ENCODE peak calls at places on chromosomes 1 and 21, in eight cellular contexts. One of them, this sample, is unnamed.

GRCh38 chr1:198151688-198152087 is 5.1 kb upstream of the NEK7 start:
- DNase-seq in foreskin fibroblast: no peak
- DNase-seq in fibroblast of lung: no peak
- DNase-seq in dorsolateral prefrontal cortex: no peak
- DNase-seq in A549: no peak
- DNase-seq in fibroblast of pulmonary artery: peak; percentile 73
- DNase-seq in fibroblast of mammary gland: no peak
- DNase-seq in CD8-positive, alpha-beta T cell: no peak
- DNase-seq in this sample: no peak

GRCh38 chr1:216757110-216757509 is 33.9 kb upstream of the ESRRG start:
- DNase-seq in fibroblast of lung: no peak
- DNase-seq in CD8-positive, alpha-beta T cell: no peak
- DNase-seq in foreskin fibroblast: no peak
- DNase-seq in fibroblast of pulmonary artery: no peak
- DNase-seq in A549: no peak
- DNase-seq in dorsolateral prefrontal cortex: no peak
- DNase-seq in fibroblast of mammary gland: no peak
- DNase-seq in this sample: no peak

GRCh38 chr1:19427087-19427781 is 58.1 kb downstream of the CAPZB start:
- DNase-seq in fibroblast of mammary gland: peak; percentile 84
- DNase-seq in fibroblast of lung: peak; percentile 85
- DNase-seq in dorsolateral prefrontal cortex: no peak
- DNase-seq in A549: no peak
- DNase-seq in CD8-positive, alpha-beta T cell: no peak
- DNase-seq in foreskin fibroblast: peak; percentile 60
- DNase-seq in fibroblast of pulmonary artery: no peak
- DNase-seq in this sample: no peak

GRCh38 chr21:34878501-34878900 is 170.6 kb downstream of the RUNX1 start:
- DNase-seq in fibroblast of mammary gland: no peak
- DNase-seq in A549: peak; percentile 77
- DNase-seq in CD8-positive, alpha-beta T cell: no peak
- DNase-seq in dorsolateral prefrontal cortex: no peak
- DNase-seq in foreskin fibroblast: no peak
- DNase-seq in fibroblast of lung: no peak
- DNase-seq in fibroblast of pulmonary artery: no peak
- DNase-seq in this sample: no peak

GRCh38 chr1:150477733-150478132 is 9.5 kb upstream of the TARS2 start:
- DNase-seq in A549: peak; percentile 47
- DNase-seq in fibroblast of mammary gland: peak; percentile 46
- DNase-seq in fibroblast of lung: peak; percentile 42
- DNase-seq in fibroblast of pulmonary artery: peak; percentile 19
- DNase-seq in CD8-positive, alpha-beta T cell: no peak
- DNase-seq in foreskin fibroblast: peak; percentile 48
- DNase-seq in dorsolateral prefrontal cortex: no peak
- DNase-seq in this sample: peak; percentile 74

GRCh38 chr1:2283991-2284895 is 56.1 kb downstream of the SKI start:
- DNase-seq in dorsolateral prefrontal cortex: no peak
- DNase-seq in fibroblast of lung: no peak
- DNase-seq in fibroblast of mammary gland: no peak
- DNase-seq in foreskin fibroblast: no peak
- DNase-seq in fibroblast of pulmonary artery: no peak
- DNase-seq in A549: no peak
- DNase-seq in CD8-positive, alpha-beta T cell: no peak
- DNase-seq in this sample: no peak

GRCh38 chr1:174008979-174009378 is 13.2 kb downstream of the RC3H1 start:
- DNase-seq in A549: no peak
- DNase-seq in fibroblast of mammary gland: no peak
- DNase-seq in dorsolateral prefrontal cortex: no peak
- DNase-seq in CD8-positive, alpha-beta T cell: no peak
- DNase-seq in fibroblast of lung: no peak
- DNase-seq in fibroblast of pulmonary artery: no peak
- DNase-seq in foreskin fibroblast: no peak
- DNase-seq in this sample: no peak

GRCh38 chr1:12472798-12473551 is 145.0 kb downstream of the DHRS3 start:
- DNase-seq in fibroblast of pulmonary artery: no peak
- DNase-seq in foreskin fibroblast: no peak
- DNase-seq in fibroblast of lung: no peak
- DNase-seq in dorsolateral prefrontal cortex: no peak
- DNase-seq in fibroblast of mammary gland: no peak
- DNase-seq in A549: no peak
- DNase-seq in CD8-positive, alpha-beta T cell: peak; percentile 68
- DNase-seq in this sample: no peak

GRCh38 chr1:86259390-86259789 is 102.8 kb upstream of the COL24A1 start:
- DNase-seq in fibroblast of pulmonary artery: peak; percentile 31
- DNase-seq in A549: peak; percentile 1
- DNase-seq in fibroblast of lung: peak; percentile 26
- DNase-seq in foreskin fibroblast: peak; percentile 20
- DNase-seq in dorsolateral prefrontal cortex: no peak
- DNase-seq in fibroblast of mammary gland: peak; percentile 48
- DNase-seq in CD8-positive, alpha-beta T cell: no peak
- DNase-seq in this sample: no peak

GRCh38 chr1:182249201-182249676 is 142.4 kb downstream of the GLUL start:
- DNase-seq in foreskin fibroblast: peak; percentile 14
- DNase-seq in fibroblast of lung: no peak
- DNase-seq in dorsolateral prefrontal cortex: no peak
- DNase-seq in fibroblast of mammary gland: no peak
- DNase-seq in fibroblast of pulmonary artery: no peak
- DNase-seq in A549: no peak
- DNase-seq in CD8-positive, alpha-beta T cell: no peak
- DNase-seq in this sample: no peak

GRCh38 chr1:43580039-43580438 is 49.4 kb downstream of the PTPRF start:
- DNase-seq in foreskin fibroblast: no peak
- DNase-seq in A549: no peak
- DNase-seq in fibroblast of mammary gland: no peak
- DNase-seq in dorsolateral prefrontal cortex: no peak
- DNase-seq in fibroblast of lung: no peak
- DNase-seq in CD8-positive, alpha-beta T cell: no peak
- DNase-seq in fibroblast of pulmonary artery: no peak
- DNase-seq in this sample: no peak

GRCh38 chr1:11530731-11531311 is 51.9 kb downstream of the DISP3 start:
- DNase-seq in dorsolateral prefrontal cortex: no peak
- DNase-seq in foreskin fibroblast: no peak
- DNase-seq in fibroblast of lung: no peak
- DNase-seq in CD8-positive, alpha-beta T cell: no peak
- DNase-seq in fibroblast of pulmonary artery: no peak
- DNase-seq in A549: no peak
- DNase-seq in fibroblast of mammary gland: no peak
- DNase-seq in this sample: peak; percentile 49

GRCh38 chr1:116737020-116737854 is 17.0 kb upstream of the CD2 start:
- DNase-seq in CD8-positive, alpha-beta T cell: peak; percentile 72
- DNase-seq in fibroblast of mammary gland: peak; percentile 67
- DNase-seq in foreskin fibroblast: peak; percentile 52
- DNase-seq in fibroblast of pulmonary artery: peak; percentile 81
- DNase-seq in fibroblast of lung: peak; percentile 50
- DNase-seq in dorsolateral prefrontal cortex: peak; percentile 49
- DNase-seq in A549: peak; percentile 29
- DNase-seq in this sample: no peak

GRCh38 chr1:30449003-30449402 is 274.4 kb downstream of the MATN1 start:
- DNase-seq in fibroblast of mammary gland: no peak
- DNase-seq in A549: no peak
- DNase-seq in foreskin fibroblast: no peak
- DNase-seq in CD8-positive, alpha-beta T cell: no peak
- DNase-seq in fibroblast of lung: no peak
- DNase-seq in fibroblast of pulmonary artery: no peak
- DNase-seq in dorsolateral prefrontal cortex: no peak
- DNase-seq in this sample: no peak

GRCh38 chr1:166703141-166703540 is 136.1 kb upstream of the POGK start:
- DNase-seq in fibroblast of mammary gland: no peak
- DNase-seq in foreskin fibroblast: no peak
- DNase-seq in fibroblast of lung: no peak
- DNase-seq in CD8-positive, alpha-beta T cell: no peak
- DNase-seq in dorsolateral prefrontal cortex: no peak
- DNase-seq in fibroblast of pulmonary artery: no peak
- DNase-seq in A549: no peak
- DNase-seq in this sample: no peak

GRCh38 chr1:155261401-155261887 is 716 bp downstream of the SCAMP3 start:
- DNase-seq in fibroblast of lung: no peak
- DNase-seq in foreskin fibroblast: no peak
- DNase-seq in A549: no peak
- DNase-seq in CD8-positive, alpha-beta T cell: no peak
- DNase-seq in fibroblast of mammary gland: no peak
- DNase-seq in fibroblast of pulmonary artery: no peak
- DNase-seq in dorsolateral prefrontal cortex: no peak
- DNase-seq in this sample: no peak

GRCh38 chr1:67664048-67664447 is 21.0 kb upstream of the GADD45A start:
- DNase-seq in dorsolateral prefrontal cortex: no peak
- DNase-seq in fibroblast of pulmonary artery: peak; percentile 33
- DNase-seq in fibroblast of mammary gland: no peak
- DNase-seq in foreskin fibroblast: no peak
- DNase-seq in CD8-positive, alpha-beta T cell: no peak
- DNase-seq in A549: no peak
- DNase-seq in fibroblast of lung: no peak
- DNase-seq in this sample: no peak

GRCh38 chr1:41681331-41682136 is 197.1 kb upstream of the EDN2 start:
- DNase-seq in dorsolateral prefrontal cortex: no peak
- DNase-seq in foreskin fibroblast: peak; percentile 87
- DNase-seq in fibroblast of lung: peak; percentile 68
- DNase-seq in CD8-positive, alpha-beta T cell: no peak
- DNase-seq in fibroblast of mammary gland: peak; percentile 90
- DNase-seq in fibroblast of pulmonary artery: no peak
- DNase-seq in A549: no peak
- DNase-seq in this sample: no peak

GRCh38 chr21:39715804-39716397 is 29.1 kb upstream of the IGSF5 start:
- DNase-seq in foreskin fibroblast: peak; percentile 16
- DNase-seq in fibroblast of pulmonary artery: peak; percentile 54
- DNase-seq in CD8-positive, alpha-beta T cell: peak; percentile 38
- DNase-seq in fibroblast of lung: peak; percentile 50
- DNase-seq in fibroblast of mammary gland: peak; percentile 41
- DNase-seq in A549: peak; percentile 36
- DNase-seq in dorsolateral prefrontal cortex: peak; percentile 53
- DNase-seq in this sample: no peak
- TF ChIP-seq CTCF in foreskin fibroblast: peak; percentile 47
- TF ChIP-seq CTCF in fibroblast of pulmonary artery: peak; percentile 51
- TF ChIP-seq CTCF in CD8-positive, alpha-beta T cell: peak; percentile 52
- TF ChIP-seq CTCF in fibroblast of lung: peak; percentile 53
- TF ChIP-seq CTCF in fibroblast of mammary gland: peak; percentile 52
- TF ChIP-seq CTCF in A549: peak; percentile 58
- TF ChIP-seq CTCF in dorsolateral prefrontal cortex: peak; percentile 74
- TF ChIP-seq CTCF in this sample: peak; percentile 77

DNA sequence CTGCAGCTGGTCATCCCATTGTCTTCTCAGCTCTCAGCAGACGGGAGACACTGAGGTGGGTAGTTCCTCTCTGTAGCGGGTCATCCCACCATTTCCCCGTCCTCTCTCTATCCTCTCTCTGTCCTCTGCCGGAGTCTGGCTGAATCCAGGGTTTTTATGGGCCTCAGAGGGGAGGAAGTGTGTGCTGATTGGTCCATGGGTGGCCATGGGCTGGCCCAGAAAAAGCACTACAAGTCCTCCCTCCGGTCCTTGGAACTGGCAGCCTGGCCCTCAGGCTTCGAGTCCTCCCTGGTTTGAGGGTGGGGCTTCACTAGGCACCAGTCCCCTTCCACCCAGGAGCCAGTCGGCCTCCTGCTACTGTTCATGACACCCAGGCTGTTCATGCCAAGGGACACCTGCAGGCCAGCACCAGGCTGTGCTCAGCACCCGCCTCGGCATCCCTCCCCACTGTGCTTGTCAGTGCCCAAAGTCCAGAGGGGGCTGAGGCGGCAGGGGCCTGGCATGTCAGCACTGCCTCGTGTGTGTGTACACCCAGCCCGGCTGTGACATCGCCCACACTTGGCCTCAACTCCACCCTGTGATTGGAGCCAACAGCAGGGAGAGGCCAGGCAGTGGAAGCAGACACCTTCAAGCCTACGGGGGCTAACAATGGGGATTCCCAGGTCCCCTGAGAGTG is 23.0 kb upstream of the LRRC8C start:
- DNase-seq in fibroblast of mammary gland: no peak
- DNase-seq in A549: no peak
- DNase-seq in fibroblast of pulmonary artery: no peak
- DNase-seq in fibroblast of lung: no peak
- DNase-seq in dorsolateral prefrontal cortex: no peak
- DNase-seq in CD8-positive, alpha-beta T cell: peak; percentile 39
- DNase-seq in foreskin fibroblast: no peak
- DNase-seq in this sample: no peak
- H3K4me3 ChIP-seq in fibroblast of mammary gland: no peak overlapping the region
- H3K4me3 ChIP-seq in A549: no peak overlapping the region
- H3K4me3 ChIP-seq in fibroblast of pulmonary artery: no peak overlapping the region
- H3K4me3 ChIP-seq in fibroblast of lung: no peak overlapping the region
- H3K4me3 ChIP-seq in dorsolateral prefrontal cortex: no peak overlapping the region
- H3K4me3 ChIP-seq in CD8-positive, alpha-beta T cell: peak overlapping the region; percentile 53
- H3K4me3 ChIP-seq in foreskin fibroblast: no peak overlapping the region
- H3K4me3 ChIP-seq in this sample: no peak overlapping the region

GRCh38 chr1:94597701-94598100 is 56.1 kb upstream of the F3 start:
- DNase-seq in fibroblast of lung: peak; percentile 47
- DNase-seq in A549: no peak
- DNase-seq in foreskin fibroblast: peak; percentile 82
- DNase-seq in fibroblast of pulmonary artery: peak; percentile 58
- DNase-seq in fibroblast of mammary gland: peak; percentile 89
- DNase-seq in dorsolateral prefrontal cortex: no peak
- DNase-seq in CD8-positive, alpha-beta T cell: no peak
- DNase-seq in this sample: no peak

GRCh38 chr1:94602312-94602711 is 60.8 kb upstream of the F3 start:
- DNase-seq in fibroblast of lung: peak; percentile 85
- DNase-seq in fibroblast of mammary gland: peak; percentile 77
- DNase-seq in fibroblast of pulmonary artery: peak; percentile 64
- DNase-seq in dorsolateral prefrontal cortex: no peak
- DNase-seq in foreskin fibroblast: peak; percentile 13
- DNase-seq in A549: no peak
- DNase-seq in CD8-positive, alpha-beta T cell: no peak
- DNase-seq in this sample: no peak

GRCh38 chr1:94600556-94600955 is 59.0 kb upstream of the F3 start:
- DNase-seq in fibroblast of mammary gland: no peak
- DNase-seq in dorsolateral prefrontal cortex: no peak
- DNase-seq in fibroblast of pulmonary artery: no peak
- DNase-seq in CD8-positive, alpha-beta T cell: no peak
- DNase-seq in A549: no peak
- DNase-seq in fibroblast of lung: no peak
- DNase-seq in foreskin fibroblast: no peak
- DNase-seq in this sample: no peak

GRCh38 chr1:94596260-94596659 is 54.7 kb upstream of the F3 start:
- DNase-seq in fibroblast of lung: no peak
- DNase-seq in foreskin fibroblast: no peak
- DNase-seq in A549: no peak
- DNase-seq in fibroblast of pulmonary artery: no peak
- DNase-seq in dorsolateral prefrontal cortex: no peak
- DNase-seq in CD8-positive, alpha-beta T cell: no peak
- DNase-seq in fibroblast of mammary gland: no peak
- DNase-seq in this sample: no peak

GRCh38 chr1:94599090-94599813 is 57.7 kb upstream of the F3 start:
- DNase-seq in fibroblast of pulmonary artery: no peak
- DNase-seq in dorsolateral prefrontal cortex: no peak
- DNase-seq in foreskin fibroblast: peak; percentile 18
- DNase-seq in fibroblast of lung: peak; percentile 43
- DNase-seq in A549: peak; percentile 37
- DNase-seq in fibroblast of mammary gland: peak; percentile 50
- DNase-seq in CD8-positive, alpha-beta T cell: no peak
- DNase-seq in this sample: no peak
- TF ChIP-seq CTCF in fibroblast of pulmonary artery: peak; percentile 42
- TF ChIP-seq CTCF in dorsolateral prefrontal cortex: peak; percentile 53
- TF ChIP-seq CTCF in foreskin fibroblast: peak; percentile 50
- TF ChIP-seq CTCF in fibroblast of lung: peak; percentile 51
- TF ChIP-seq CTCF in A549: no peak
- TF ChIP-seq CTCF in fibroblast of mammary gland: peak; percentile 34
- TF ChIP-seq CTCF in CD8-positive, alpha-beta T cell: no peak
- TF ChIP-seq CTCF in this sample: peak; percentile 59

DNA sequence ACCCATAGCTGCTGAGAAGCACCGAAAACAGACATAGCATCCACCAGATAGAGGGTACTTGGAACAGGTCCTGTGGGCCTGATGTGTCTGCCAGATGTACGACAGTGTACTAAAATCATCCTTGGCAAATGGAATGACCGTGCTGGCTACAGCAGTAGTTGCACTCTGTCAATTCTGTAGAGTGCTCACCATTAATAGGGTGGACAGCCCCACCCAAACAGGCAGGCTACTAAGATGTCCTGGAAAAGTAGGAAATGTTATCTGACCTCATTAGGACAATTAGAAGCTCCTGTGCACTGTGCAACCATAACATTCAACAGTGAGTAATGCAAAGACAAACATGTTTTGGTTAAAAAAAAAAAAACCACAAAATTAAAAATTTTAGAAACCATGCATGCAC is 106.2 kb downstream of the PTPN14 start:
- DNase-seq in dorsolateral prefrontal cortex: no peak
- DNase-seq in CD8-positive, alpha-beta T cell: no peak
- DNase-seq in A549: no peak
- DNase-seq in foreskin fibroblast: no peak
- DNase-seq in fibroblast of lung: peak; percentile 42
- DNase-seq in fibroblast of pulmonary artery: no peak
- DNase-seq in fibroblast of mammary gland: peak; percentile 84
- DNase-seq in this sample: no peak
- H3K4me3 ChIP-seq in dorsolateral prefrontal cortex: no peak overlapping the region
- H3K4me3 ChIP-seq in CD8-positive, alpha-beta T cell: no peak overlapping the region
- H3K4me3 ChIP-seq in A549: no peak overlapping the region
- H3K4me3 ChIP-seq in foreskin fibroblast: no peak overlapping the region
- H3K4me3 ChIP-seq in fibroblast of lung: no peak overlapping the region
- H3K4me3 ChIP-seq in fibroblast of pulmonary artery: no peak overlapping the region
- H3K4me3 ChIP-seq in fibroblast of mammary gland: no peak overlapping the region
- H3K4me3 ChIP-seq in this sample: no peak overlapping the region

This sample was measured in RWPE2.